ENCODE peak calls at places on chromosomes 2 and 18, in seven cellular contexts. K is Kasumi-1, M is tibial artery, C is mucosa of gallbladder, B is non-pigmented ciliary epithelial cell, V is RPMI7951, R is SJSA1. G is an unnamed sample.

GRCh38 chr18:35029103-35029502 is 12.1 kb upstream of the MAPRE2 start:
- DNase-seq in K (no peak), M (no peak), C (no peak), B (peak), V (peak), R (peak), G (no peak)

GRCh38 chr2:61670591-61671503 is 132.7 kb upstream of the XPO1 start:
- DNase-seq in K (no peak), M (peak), C (peak), B (no peak), V (peak), R (no peak), G (peak)

GRCh38 chr2:120771556-120772208 is 36.0 kb downstream of the GLI2 start:
- DNase-seq in K (no peak), M (peak), C (no peak), B (peak), V (peak), R (peak), G (no peak)

GRCh38 chr2:47310801-47311560 is 92.0 kb upstream of the MSH2 start:
- DNase-seq in K (no peak), M (no peak), C (peak), B (no peak), V (peak), R (no peak), G (no peak)

GRCh38 chr18:46362533-46362932 is 258.3 kb downstream of the HAUS1 start:
- DNase-seq in K (no peak), M (no peak), C (no peak), B (no peak), V (no peak), R (no peak), G (no peak)

GRCh38 chr2:100733344-100734187 is 86.4 kb upstream of the NPAS2 start:
- DNase-seq in K (peak), M (peak), C (no peak), B (no peak), V (peak), R (no peak), G (no peak)

GRCh38 chr2:231410293-231411004 is 14.9 kb downstream of the B3GNT7 start:
- DNase-seq in K (no peak), M (no peak), C (no peak), B (no peak), V (no peak), R (no peak), G (no peak)

GRCh38 chr2:162435676-162436075 is 91.7 kb downstream of the GCA start:
- DNase-seq in K (no peak), M (no peak), C (no peak), B (peak), V (peak), R (no peak), G (no peak)

GRCh38 chr2:129741165-129741564 is 238.3 kb upstream of the RAB6C start:
- DNase-seq in K (no peak), M (no peak), C (no peak), B (no peak), V (no peak), R (no peak), G (no peak)

GRCh38 chr2:219430633-219431615 is 3.7 kb upstream of the SPEG start:
- DNase-seq in K (no peak), M (peak), C (no peak), B (no peak), V (peak), R (no peak), G (no peak)

GRCh38 chr18:7743256-7743655 is 176.1 kb downstream of the PTPRM start:
- DNase-seq in K (no peak), M (no peak), C (no peak), B (no peak), V (no peak), R (no peak), G (no peak)

GRCh38 chr2:42216712-42217111 is 47.6 kb downstream of the EML4 start:
- DNase-seq in K (no peak), M (no peak), C (no peak), B (no peak), V (no peak), R (no peak), G (no peak)

GRCh38 chr2:169452080-169452479 is 27.2 kb upstream of the BBS5 start:
- DNase-seq in K (peak), M (no peak), C (no peak), B (peak), V (peak), R (no peak), G (peak)

GRCh38 chr2:8740136-8740535 is 58.3 kb downstream of the ID2 start:
- DNase-seq in K (no peak), M (no peak), C (no peak), B (peak), V (no peak), R (no peak), G (no peak)

GRCh38 chr18:4236940-4237686 is 218.0 kb downstream of the DLGAP1 start:
- DNase-seq in K (no peak), M (no peak), C (no peak), B (no peak), V (no peak), R (no peak), G (no peak)

GRCh38 chr2:47488870-47489584 is 86.1 kb downstream of the MSH2 start:
- DNase-seq in K (no peak), M (no peak), C (no peak), B (peak), V (peak), R (peak), G (no peak)

GRCh38 chr2:48567671-48568070 is 37.7 kb downstream of the STON1 start:
- DNase-seq in K (no peak), M (no peak), C (no peak), B (no peak), V (no peak), R (no peak), G (no peak)

GRCh38 chr2:45806563-45807358 is 155.3 kb downstream of the PRKCE start:
- DNase-seq in K (no peak), M (no peak), C (no peak), B (no peak), V (no peak), R (no peak), G (peak)

GRCh38 chr18:5455644-5456043 is 88.2 kb downstream of the EPB41L3 start:
- DNase-seq in K (no peak), M (no peak), C (no peak), B (peak), V (no peak), R (no peak), G (no peak)

GRCh38 chr2:14633451-14634211 is 1.1 kb downstream of the LRATD1 start:
- DNase-seq in K (no peak), M (no peak), C (no peak), B (no peak), V (no peak), R (no peak), G (peak)

GRCh38 chr2:8252997-8253694 is 428.7 kb upstream of the ID2 start:
- DNase-seq in K (no peak), M (no peak), C (no peak), B (no peak), V (peak), R (no peak), G (peak)

GRCh38 chr2:42545714-42546390 is 22.6 kb upstream of the MTA3 start:
- DNase-seq in K (no peak), M (no peak), C (no peak), B (no peak), V (no peak), R (no peak), G (no peak)

GRCh38 chr2:132383956-132384355 is 32.6 kb upstream of the GPR39 start:
- DNase-seq in K (peak), M (no peak), C (no peak), B (no peak), V (peak), R (no peak), G (no peak)

GRCh38 chr2:237593596-237594310 is 3.2 kb upstream of the RAB17 start:
- DNase-seq in K (no peak), M (no peak), C (no peak), B (no peak), V (no peak), R (no peak), G (no peak)

G was measured in GM20000.